ENCODE peak calls at places on chromosomes 5 and 9, in ten cellular contexts. M is amniotic stem cell; B is stimulated activated CD4-positive, alpha-beta T cell treated with anti-CD3 and anti-CD28 coated beads, Interleukin-2, amount 100 ng/mL, for 48 hours; Z is neural crest cell; X is activated effector memory CD4-positive, alpha-beta T cell treated with anti-CD3 and anti-CD28 coated beads, Interleukin-2, amount 50 U/mL, for 16 hours; A is activated naive CD4-positive, alpha-beta T cell treated with anti-CD3 and anti-CD28 coated beads for 36 hours; S is PC-3; J is IMR-90; R is hepatic stellate cell; O is NCI-H1694 treated with DMSO at 0.1 percent for 48 hours. F is an unnamed sample.

GRCh38 chr5:104785097-104785496 is 1222.5 kb upstream of the NUDT12 start:
- DNase-seq in A (no peak), J (no peak), M (no peak), S (no peak), O (no peak), X (no peak), R (no peak), Z (no peak), B (no peak), F (no peak)

GRCh38 chr5:32785639-32786216 is 74.6 kb downstream of the NPR3 start:
- DNase-seq in A (no peak), R (no peak), X (no peak), J (no peak), S (peak; percentile 73), M (no peak), O (no peak), B (no peak), Z (peak; percentile 10), F (no peak)

GRCh38 chr9:107487521-107488399 is 1.8 kb downstream of the KLF4 start:
- DNase-seq in A (peak; percentile 21), X (peak; percentile 64), R (no peak), J (no peak), B (no peak), M (no peak), O (no peak), Z (peak; percentile 49), S (peak; percentile 79), F (peak; percentile 84)

GRCh38 chr9:2427016-2427891 is 194.3 kb upstream of the VLDLR start:
- DNase-seq in S (no peak), B (no peak), A (no peak), R (no peak), O (no peak), Z (no peak), J (no peak), M (no peak), X (no peak), F (no peak)

GRCh38 chr9:20625003-20625349 is 2.7 kb upstream of the MLLT3 start:
- DNase-seq in B (no peak), R (no peak), A (no peak), S (no peak), Z (no peak), M (no peak), J (no peak), X (no peak), O (no peak), F (no peak)

GRCh38 chr5:39073759-39074008 is 515 bp downstream of the RICTOR start:
- DNase-seq in R (no peak), A (no peak), O (no peak), Z (no peak), B (no peak), M (no peak), X (no peak), S (no peak), J (no peak), F (no peak)

GRCh38 chr5:142201471-142201887 is 92.9 kb downstream of the NDFIP1 start:
- DNase-seq in R (peak; percentile 58), B (no peak), S (peak; percentile 74), J (peak; percentile 99), A (no peak), M (no peak), O (no peak), Z (no peak), X (no peak), F (no peak)

GRCh38 chr5:90142531-90142930 is 267.0 kb downstream of the CETN3 start:
- DNase-seq in S (no peak), O (no peak), Z (no peak), B (no peak), A (no peak), J (no peak), X (no peak), R (no peak), M (no peak), F (no peak)

GRCh38 chr5:105506692-105507277 is 1944.2 kb upstream of the NUDT12 start:
- DNase-seq in M (no peak), S (peak; percentile 46), Z (no peak), B (no peak), J (peak; percentile 16), R (peak; percentile 6), X (no peak), O (no peak), A (no peak), F (no peak)

GRCh38 chr9:86614871-86615849 is 260.9 kb upstream of the TUT7 start:
- DNase-seq in M (no peak), B (peak; percentile 11), R (peak; percentile 12), J (peak; percentile 70), O (no peak), A (peak; percentile 19), Z (peak; percentile 23), X (no peak), S (peak; percentile 15), F (no peak)

GRCh38 chr9:116271307-116271706 is 117.7 kb downstream of the PAPPA start:
- DNase-seq in J (no peak), Z (no peak), O (no peak), A (no peak), M (no peak), R (no peak), B (no peak), X (no peak), S (peak; percentile 51), F (no peak)

F was measured in ecto neural progenitor cell.